ENCODE peak calls at places on chromosomes 6 and 20, in seven cellular contexts. R, B, O, Q, Y, K and W are unnamed samples.

GRCh38 chr6:49966823-49967222 is 2.6 kb downstream of the DEFB113 start:
- DNase-seq in R (no peak), B (no peak), O (no peak), Q (no peak), Y (no peak), K (no peak), W (no peak)

GRCh38 chr6:25883991-25884390 is 9.9 kb upstream of the SLC17A3 start:
- DNase-seq in R (no peak), B (no peak), O (peak), Q (peak), Y (no peak), K (no peak), W (peak)

GRCh38 chr6:150026976-150027805 is 1.9 kb upstream of the RAET1L start:
- DNase-seq in R (no peak), B (no peak), O (no peak), Q (no peak), Y (no peak), K (no peak), W (no peak)

GRCh38 chr6:111124406-111124805 is 37.1 kb downstream of the SLC16A10 start:
- DNase-seq in R (no peak), B (no peak), O (peak), Q (no peak), Y (no peak), K (no peak), W (no peak)

GRCh38 chr6:157966990-157967389 is 14.7 kb upstream of the SYNJ2 start:
- DNase-seq in R (no peak), B (no peak), O (no peak), Q (no peak), Y (no peak), K (no peak), W (no peak)

GRCh38 chr6:8108031-8108660 is 5.8 kb upstream of the EEF1E1 start:
- DNase-seq in R (no peak), B (no peak), O (peak), Q (peak), Y (no peak), K (no peak), W (peak)

GRCh38 chr20:59413326-59413865 is 113.0 kb downstream of the EDN3 start:
- DNase-seq in R (no peak), B (no peak), O (no peak), Q (no peak), Y (no peak), K (no peak), W (no peak)

GRCh38 chr6:71533939-71534379 is 245.3 kb downstream of the OGFRL1 start:
- DNase-seq in R (no peak), B (no peak), O (no peak), Q (peak), Y (no peak), K (no peak), W (no peak)

GRCh38 chr6:160858886-160859285 is 132.7 kb upstream of the MAP3K4 start:
- DNase-seq in R (no peak), B (no peak), O (no peak), Q (no peak), Y (no peak), K (no peak), W (no peak)

GRCh38 chr6:159101656-159102055 is 56.9 kb upstream of the TAGAP start:
- DNase-seq in R (no peak), B (no peak), O (no peak), Q (no peak), Y (no peak), K (no peak), W (no peak)

GRCh38 chr20:47992021-47992467 is 206.8 kb upstream of the SULF2 start:
- DNase-seq in R (no peak), B (no peak), O (no peak), Q (no peak), Y (no peak), K (no peak), W (no peak)

GRCh38 chr6:137155830-137156229 is 17.6 kb downstream of the IL22RA2 start:
- DNase-seq in R (peak), B (no peak), O (no peak), Q (peak), Y (no peak), K (no peak), W (peak)

GRCh38 chr20:62761058-62761758 is 35.1 kb upstream of the MRGBP start:
- DNase-seq in R (no peak), B (no peak), O (peak), Q (no peak), Y (no peak), K (no peak), W (no peak)

GRCh38 chr6:88922775-88923548 is 40.5 kb downstream of the RNGTT start:
- DNase-seq in R (no peak), B (no peak), O (no peak), Q (peak), Y (no peak), K (no peak), W (no peak)

GRCh38 chr6:31328355-31328960 is 28.5 kb downstream of the HLA-B start:
- DNase-seq in R (no peak), B (no peak), O (no peak), Q (no peak), Y (no peak), K (no peak), W (no peak)

GRCh38 chr6:34953084-34954025 is 64.3 kb downstream of the ANKS1A start:
- DNase-seq in R (no peak), B (no peak), O (no peak), Q (peak), Y (no peak), K (no peak), W (peak)

GRCh38 chr6:39314273-39314790 is at the start of gene KCNK17:
- DNase-seq in R (peak), B (no peak), O (no peak), Q (no peak), Y (no peak), K (no peak), W (no peak)

GRCh38 chr6:136593748-136594490 is 43.7 kb upstream of the MAP7 start:
- DNase-seq in R (peak), B (no peak), O (peak), Q (peak), Y (no peak), K (no peak), W (peak)

GRCh38 chr6:53646606-53647005 is 18.9 kb downstream of the KLHL31 start:
- DNase-seq in R (no peak), B (no peak), O (no peak), Q (no peak), Y (no peak), K (no peak), W (no peak)